ENCODE peak calls at places on chromosome 7, in eight cellular contexts. L is A673, S is AG04449, E is heart right ventricle, X is tibial nerve, B is ascending aorta, K is lower lobe of right lung, M is dorsolateral prefrontal cortex. V is an unnamed sample.
A peak's percentile ranks its signal among the peaks of the same experiment; 100 is the strongest.

GRCh38 chr7:136911362-136911761 is 42.9 kb downstream of the CHRM2 start:
- DNase-seq in L (peak; percentile 36), S (no peak), E (no peak), X (no peak), B (no peak), K (no peak), M (no peak), V (peak; percentile 55)

GRCh38 chr7:11636274-11636673 is 195.7 kb downstream of the THSD7A start:
- DNase-seq in L (no peak), S (no peak), E (no peak), X (no peak), B (no peak), K (no peak), M (no peak), V (no peak)

GRCh38 chr7:28956608-28957063 is 1.5 kb downstream of the TRIL start:
- DNase-seq in L (peak; percentile 81), S (no peak), E (peak; percentile 73), X (peak; percentile 16), B (peak; percentile 66), K (peak; percentile 83), M (peak; percentile 41), V (no peak)

GRCh38 chr7:112416127-112416526 is 34.1 kb upstream of the IFRD1 start:
- DNase-seq in L (no peak), S (no peak), E (no peak), X (no peak), B (no peak), K (no peak), M (no peak), V (no peak)

GRCh38 chr7:143979359-143979758 is 20.8 kb upstream of the OR6B1 start:
- DNase-seq in L (peak; percentile 69), S (peak; percentile 33), E (no peak), X (no peak), B (no peak), K (no peak), M (no peak), V (peak; percentile 37)

GRCh38 chr7:155371331-155371883 is 73.7 kb downstream of the INSIG1 start:
- DNase-seq in L (no peak), S (no peak), E (no peak), X (no peak), B (no peak), K (peak; percentile 32), M (no peak), V (no peak)

GRCh38 chr7:27164381-27165088 is 802 bp downstream of the HOXA9 start:
- DNase-seq in L (no peak), S (no peak), E (no peak), X (no peak), B (no peak), K (peak; percentile 54), M (no peak), V (no peak)

GRCh38 chr7:135706858-135707569 is 21.0 kb downstream of the SLC13A4 start:
- DNase-seq in L (no peak), S (no peak), E (no peak), X (no peak), B (no peak), K (no peak), M (no peak), V (peak; percentile 28)

GRCh38 chr7:83413425-83413824 is 235.5 kb downstream of the SEMA3E start:
- DNase-seq in L (no peak), S (no peak), E (no peak), X (no peak), B (no peak), K (no peak), M (no peak), V (peak; percentile 71)

GRCh38 chr7:127527561-127527960 is 57.8 kb downstream of the GCC1 start:
- DNase-seq in L (no peak), S (no peak), E (no peak), X (no peak), B (no peak), K (no peak), M (no peak), V (no peak)

GRCh38 chr7:88072715-88073055 is 138.6 kb downstream of the ADAM22 start:
- DNase-seq in L (no peak), S (no peak), E (no peak), X (no peak), B (no peak), K (no peak), M (no peak), V (no peak)

GRCh38 chr7:88069093-88069492 is 135.0 kb downstream of the ADAM22 start:
- DNase-seq in L (no peak), S (no peak), E (no peak), X (no peak), B (no peak), K (no peak), M (no peak), V (no peak)

GRCh38 chr7:88075216-88075615 is 141.2 kb downstream of the ADAM22 start:
- DNase-seq in L (no peak), S (no peak), E (no peak), X (no peak), B (no peak), K (no peak), M (no peak), V (no peak)

GRCh38 chr7:88073625-88074024 is 139.6 kb downstream of the ADAM22 start:
- DNase-seq in L (no peak), S (no peak), E (no peak), X (no peak), B (no peak), K (no peak), M (no peak), V (no peak)

DNA sequence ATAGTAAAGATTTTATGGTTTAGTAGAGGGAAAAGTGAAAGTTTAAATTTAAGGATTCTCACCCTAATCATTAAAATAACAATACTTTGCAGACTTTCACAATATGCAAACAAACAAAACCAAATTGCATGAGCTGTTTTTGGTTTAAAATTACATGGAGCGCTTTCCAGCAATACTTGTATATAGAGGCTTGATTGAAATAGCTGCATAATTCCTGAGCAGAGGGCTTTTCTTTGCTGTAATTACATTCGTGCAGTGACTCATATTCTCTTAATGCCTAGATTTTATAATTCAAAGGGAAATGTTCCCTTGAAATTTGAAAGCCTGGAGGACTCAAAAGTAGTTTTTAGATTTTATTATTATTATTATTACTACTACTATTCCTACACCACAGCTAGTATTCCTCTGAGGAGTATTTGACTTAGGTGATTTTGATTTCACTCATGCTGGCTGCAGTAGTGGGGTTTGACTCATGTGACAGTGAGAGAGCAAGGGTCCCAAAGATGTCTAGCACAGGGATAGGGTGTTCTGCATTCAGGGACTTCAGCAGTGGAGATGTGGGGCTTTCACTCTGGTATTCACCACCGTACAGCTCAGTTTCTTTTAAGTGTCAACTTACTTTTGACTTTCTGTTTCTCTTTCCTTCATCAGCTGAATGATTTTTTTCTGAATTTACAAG is 138.1 kb downstream of the ADAM22 start:
- DNase-seq in L (no peak), S (no peak), E (no peak), X (no peak), B (no peak), K (no peak), M (no peak), V (peak; percentile 2)
- H3K4me3 ChIP-seq in L (no peak overlapping the region), S (no peak overlapping the region), E (no peak overlapping the region), X (no peak overlapping the region), B (no peak overlapping the region), K (no peak overlapping the region), M (no peak overlapping the region), V (no peak overlapping the region)

GRCh38 chr7:98288064-98288823 is 6.8 kb downstream of the BRI3 start:
- DNase-seq in L (no peak), S (no peak), E (no peak), X (no peak), B (no peak), K (no peak), M (no peak), V (no peak)
- TF ChIP-seq CTCF in L (no peak), S (no peak), E (no peak), X (no peak), B (no peak), K (no peak), M (no peak), V (no peak)

GRCh38 chr7:70698219-70698832 is 433.6 kb upstream of the GALNT17 start:
- DNase-seq in L (peak; percentile 69), S (no peak), E (no peak), X (no peak), B (no peak), K (no peak), M (peak; percentile 56), V (no peak)
- H3K4me3 ChIP-seq in L (no peak overlapping the region), S (no peak overlapping the region), E (no peak overlapping the region), X (no peak overlapping the region), B (no peak overlapping the region), K (no peak overlapping the region), M (no peak overlapping the region), V (no peak overlapping the region)

GRCh38 chr7:50614721-50615518 is 49.7 kb upstream of the DDC start:
- DNase-seq in L (no peak), S (no peak), E (no peak), X (no peak), B (no peak), K (no peak), M (no peak), V (peak; percentile 33)
- TF ChIP-seq CTCF in L (no peak), S (no peak), E (peak; percentile 61), X (no peak), B (no peak), K (no peak), M (no peak), V (peak; percentile 4)

DNA sequence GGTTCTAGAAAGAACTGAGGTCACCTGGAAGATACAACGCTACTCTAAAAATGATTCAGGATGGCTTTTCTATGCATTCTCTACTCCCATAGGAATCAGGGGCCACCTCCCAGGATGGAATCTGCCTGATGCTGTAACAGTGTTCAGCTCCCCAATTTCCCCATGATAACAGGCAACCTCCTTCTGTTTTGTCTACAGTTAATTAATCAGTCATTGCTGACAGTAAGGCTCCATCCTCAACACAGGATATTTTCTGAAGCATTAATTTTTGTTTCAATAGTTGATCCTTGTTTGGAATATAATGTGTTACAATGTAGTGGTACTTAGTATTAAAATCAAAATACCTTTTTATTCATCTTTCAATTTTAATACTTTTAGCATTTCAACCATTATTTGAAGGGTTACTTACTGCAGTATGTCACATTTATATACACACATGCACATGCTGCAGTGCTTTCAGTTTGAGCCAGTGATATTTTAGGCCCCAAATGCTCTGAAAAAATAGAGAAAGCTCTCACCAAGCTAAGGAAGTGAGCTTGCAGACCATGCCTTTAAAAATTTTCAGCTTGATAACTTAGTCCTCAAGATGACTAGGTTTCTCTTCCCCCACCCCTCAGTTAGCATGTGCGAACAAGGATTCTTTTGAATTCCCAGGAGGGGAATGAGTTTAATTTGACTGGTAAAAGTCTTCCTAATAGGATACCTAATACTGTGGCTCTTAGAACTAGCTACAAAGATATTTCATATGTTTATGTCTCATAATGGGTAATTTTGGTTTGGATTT is 592 bp upstream of the PIK3CG start:
- DNase-seq in L (peak; percentile 77), S (no peak), E (no peak), X (no peak), B (no peak), K (no peak), M (no peak), V (no peak)
- H3K4me3 ChIP-seq in L (peak overlapping the region; percentile 57), S (no peak overlapping the region), E (peak overlapping the region; percentile 66), X (no peak overlapping the region), B (no peak overlapping the region), K (peak overlapping the region; percentile 57), M (no peak overlapping the region), V (no peak overlapping the region)

GRCh38 chr7:4742051-4742573 is 33.3 kb upstream of the AP5Z1 start:
- DNase-seq in L (no peak), S (no peak), E (no peak), X (no peak), B (no peak), K (no peak), M (peak; percentile 37), V (no peak)
- TF ChIP-seq CTCF in L (no peak), S (no peak), E (no peak), X (no peak), B (no peak), K (no peak), M (no peak), V (no peak)

GRCh38 chr7:77826300-77826699 is 27.7 kb downstream of the PHTF2 start:
- DNase-seq in L (no peak), S (no peak), E (no peak), X (no peak), B (no peak), K (no peak), M (no peak), V (no peak)
- H3K4me3 ChIP-seq in L (no peak overlapping the region), S (no peak overlapping the region), E (no peak overlapping the region), X (no peak overlapping the region), B (no peak overlapping the region), K (no peak overlapping the region), M (no peak overlapping the region), V (no peak overlapping the region)